ENCODE peak calls at places on chromosomes 6 and 20, in eight cellular contexts. One of them, this sample, is unnamed.

GRCh38 chr6:84249724-84250123 is 22.3 kb upstream of the CEP162 start:
- DNase-seq in A172: no peak
- DNase-seq in neural crest cell: no peak
- DNase-seq in T-cell: no peak
- DNase-seq in NCI-H2081: peak
- DNase-seq in naive thymus-derived CD8-positive, alpha-beta T cell: no peak
- DNase-seq in stimulated activated naive CD8-positive, alpha-beta T cell treated with anti-CD3 and anti-CD28 coated beads, Interleukin-15, amount 100 ng/mL, for 72 hours: no peak
- DNase-seq in HuH-7.5: no peak
- DNase-seq in this sample: no peak

GRCh38 chr6:61809004-61809595 is 476.9 kb downstream of the KHDRBS2 start:
- DNase-seq in A172: peak
- DNase-seq in neural crest cell: no peak
- DNase-seq in T-cell: no peak
- DNase-seq in NCI-H2081: peak
- DNase-seq in naive thymus-derived CD8-positive, alpha-beta T cell: no peak
- DNase-seq in stimulated activated naive CD8-positive, alpha-beta T cell treated with anti-CD3 and anti-CD28 coated beads, Interleukin-15, amount 100 ng/mL, for 72 hours: no peak
- DNase-seq in HuH-7.5: peak
- DNase-seq in this sample: no peak

GRCh38 chr6:20746805-20747204 is 212.5 kb downstream of the CDKAL1 start:
- DNase-seq in A172: no peak
- DNase-seq in neural crest cell: no peak
- DNase-seq in T-cell: no peak
- DNase-seq in NCI-H2081: no peak
- DNase-seq in naive thymus-derived CD8-positive, alpha-beta T cell: no peak
- DNase-seq in stimulated activated naive CD8-positive, alpha-beta T cell treated with anti-CD3 and anti-CD28 coated beads, Interleukin-15, amount 100 ng/mL, for 72 hours: no peak
- DNase-seq in HuH-7.5: no peak
- DNase-seq in this sample: no peak

GRCh38 chr6:106098383-106099234 is 12.5 kb downstream of the PRDM1 start:
- DNase-seq in A172: no peak
- DNase-seq in neural crest cell: no peak
- DNase-seq in T-cell: peak
- DNase-seq in NCI-H2081: no peak
- DNase-seq in naive thymus-derived CD8-positive, alpha-beta T cell: peak
- DNase-seq in stimulated activated naive CD8-positive, alpha-beta T cell treated with anti-CD3 and anti-CD28 coated beads, Interleukin-15, amount 100 ng/mL, for 72 hours: peak
- DNase-seq in HuH-7.5: no peak
- DNase-seq in this sample: peak

GRCh38 chr20:37053230-37053950 is 42.4 kb downstream of the RBL1 start:
- DNase-seq in A172: no peak
- DNase-seq in neural crest cell: no peak
- DNase-seq in T-cell: no peak
- DNase-seq in NCI-H2081: no peak
- DNase-seq in naive thymus-derived CD8-positive, alpha-beta T cell: no peak
- DNase-seq in stimulated activated naive CD8-positive, alpha-beta T cell treated with anti-CD3 and anti-CD28 coated beads, Interleukin-15, amount 100 ng/mL, for 72 hours: no peak
- DNase-seq in HuH-7.5: no peak
- DNase-seq in this sample: no peak

GRCh38 chr6:31053873-31054272 is 43.6 kb downstream of the MUC22 start:
- DNase-seq in A172: no peak
- DNase-seq in neural crest cell: no peak
- DNase-seq in T-cell: no peak
- DNase-seq in NCI-H2081: no peak
- DNase-seq in naive thymus-derived CD8-positive, alpha-beta T cell: no peak
- DNase-seq in stimulated activated naive CD8-positive, alpha-beta T cell treated with anti-CD3 and anti-CD28 coated beads, Interleukin-15, amount 100 ng/mL, for 72 hours: no peak
- DNase-seq in HuH-7.5: no peak
- DNase-seq in this sample: no peak

GRCh38 chr20:51570755-51571469 is 28.4 kb upstream of the NFATC2 start:
- DNase-seq in A172: no peak
- DNase-seq in neural crest cell: no peak
- DNase-seq in T-cell: no peak
- DNase-seq in NCI-H2081: no peak
- DNase-seq in naive thymus-derived CD8-positive, alpha-beta T cell: no peak
- DNase-seq in stimulated activated naive CD8-positive, alpha-beta T cell treated with anti-CD3 and anti-CD28 coated beads, Interleukin-15, amount 100 ng/mL, for 72 hours: no peak
- DNase-seq in HuH-7.5: no peak
- DNase-seq in this sample: peak

GRCh38 chr6:89432875-89433636 is at the start of gene ANKRD6:
- DNase-seq in A172: peak
- DNase-seq in neural crest cell: peak
- DNase-seq in T-cell: peak
- DNase-seq in NCI-H2081: peak
- DNase-seq in naive thymus-derived CD8-positive, alpha-beta T cell: peak
- DNase-seq in stimulated activated naive CD8-positive, alpha-beta T cell treated with anti-CD3 and anti-CD28 coated beads, Interleukin-15, amount 100 ng/mL, for 72 hours: peak
- DNase-seq in HuH-7.5: peak
- DNase-seq in this sample: peak

GRCh38 chr20:10682939-10683338 is 9.1 kb upstream of the JAG1 start:
- DNase-seq in A172: no peak
- DNase-seq in neural crest cell: no peak
- DNase-seq in T-cell: no peak
- DNase-seq in NCI-H2081: no peak
- DNase-seq in naive thymus-derived CD8-positive, alpha-beta T cell: no peak
- DNase-seq in stimulated activated naive CD8-positive, alpha-beta T cell treated with anti-CD3 and anti-CD28 coated beads, Interleukin-15, amount 100 ng/mL, for 72 hours: no peak
- DNase-seq in HuH-7.5: no peak
- DNase-seq in this sample: no peak

GRCh38 chr6:34359438-34360158 is 32.9 kb downstream of the NUDT3 start:
- DNase-seq in A172: no peak
- DNase-seq in neural crest cell: no peak
- DNase-seq in T-cell: no peak
- DNase-seq in NCI-H2081: no peak
- DNase-seq in naive thymus-derived CD8-positive, alpha-beta T cell: no peak
- DNase-seq in stimulated activated naive CD8-positive, alpha-beta T cell treated with anti-CD3 and anti-CD28 coated beads, Interleukin-15, amount 100 ng/mL, for 72 hours: no peak
- DNase-seq in HuH-7.5: no peak
- DNase-seq in this sample: no peak

GRCh38 chr6:134551245-134551960 is 233.5 kb upstream of the SGK1 start:
- DNase-seq in A172: peak
- DNase-seq in neural crest cell: no peak
- DNase-seq in T-cell: no peak
- DNase-seq in NCI-H2081: no peak
- DNase-seq in naive thymus-derived CD8-positive, alpha-beta T cell: no peak
- DNase-seq in stimulated activated naive CD8-positive, alpha-beta T cell treated with anti-CD3 and anti-CD28 coated beads, Interleukin-15, amount 100 ng/mL, for 72 hours: no peak
- DNase-seq in HuH-7.5: no peak
- DNase-seq in this sample: peak

GRCh38 chr6:113595921-113596376 is 261.2 kb upstream of the MARCKS start:
- DNase-seq in A172: no peak
- DNase-seq in neural crest cell: no peak
- DNase-seq in T-cell: no peak
- DNase-seq in NCI-H2081: peak
- DNase-seq in naive thymus-derived CD8-positive, alpha-beta T cell: no peak
- DNase-seq in stimulated activated naive CD8-positive, alpha-beta T cell treated with anti-CD3 and anti-CD28 coated beads, Interleukin-15, amount 100 ng/mL, for 72 hours: no peak
- DNase-seq in HuH-7.5: no peak
- DNase-seq in this sample: no peak

GRCh38 chr6:45548657-45549515 is 171.2 kb upstream of the SUPT3H start:
- DNase-seq in A172: no peak
- DNase-seq in neural crest cell: no peak
- DNase-seq in T-cell: no peak
- DNase-seq in NCI-H2081: no peak
- DNase-seq in naive thymus-derived CD8-positive, alpha-beta T cell: no peak
- DNase-seq in stimulated activated naive CD8-positive, alpha-beta T cell treated with anti-CD3 and anti-CD28 coated beads, Interleukin-15, amount 100 ng/mL, for 72 hours: no peak
- DNase-seq in HuH-7.5: no peak
- DNase-seq in this sample: no peak

GRCh38 chr6:118895241-118895561 is 1.2 kb downstream of the ASF1A start:
- DNase-seq in A172: no peak
- DNase-seq in neural crest cell: no peak
- DNase-seq in T-cell: no peak
- DNase-seq in NCI-H2081: no peak
- DNase-seq in naive thymus-derived CD8-positive, alpha-beta T cell: no peak
- DNase-seq in stimulated activated naive CD8-positive, alpha-beta T cell treated with anti-CD3 and anti-CD28 coated beads, Interleukin-15, amount 100 ng/mL, for 72 hours: no peak
- DNase-seq in HuH-7.5: no peak
- DNase-seq in this sample: no peak

GRCh38 chr6:140957334-140957733 is 1175.4 kb upstream of the GJE1 start:
- DNase-seq in A172: no peak
- DNase-seq in neural crest cell: no peak
- DNase-seq in T-cell: no peak
- DNase-seq in NCI-H2081: peak
- DNase-seq in naive thymus-derived CD8-positive, alpha-beta T cell: no peak
- DNase-seq in stimulated activated naive CD8-positive, alpha-beta T cell treated with anti-CD3 and anti-CD28 coated beads, Interleukin-15, amount 100 ng/mL, for 72 hours: no peak
- DNase-seq in HuH-7.5: no peak
- DNase-seq in this sample: no peak

GRCh38 chr6:28802417-28803336 is 121.1 kb downstream of the TRIM27 start:
- DNase-seq in A172: peak
- DNase-seq in neural crest cell: no peak
- DNase-seq in T-cell: no peak
- DNase-seq in NCI-H2081: no peak
- DNase-seq in naive thymus-derived CD8-positive, alpha-beta T cell: no peak
- DNase-seq in stimulated activated naive CD8-positive, alpha-beta T cell treated with anti-CD3 and anti-CD28 coated beads, Interleukin-15, amount 100 ng/mL, for 72 hours: no peak
- DNase-seq in HuH-7.5: no peak
- DNase-seq in this sample: peak

GRCh38 chr20:61120595-61121515 is 131.2 kb upstream of the CDH4 start:
- DNase-seq in A172: peak
- DNase-seq in neural crest cell: peak
- DNase-seq in T-cell: no peak
- DNase-seq in NCI-H2081: peak
- DNase-seq in naive thymus-derived CD8-positive, alpha-beta T cell: peak
- DNase-seq in stimulated activated naive CD8-positive, alpha-beta T cell treated with anti-CD3 and anti-CD28 coated beads, Interleukin-15, amount 100 ng/mL, for 72 hours: peak
- DNase-seq in HuH-7.5: no peak
- DNase-seq in this sample: no peak

GRCh38 chr6:98678481-98678880 is 155.9 kb upstream of the POU3F2 start:
- DNase-seq in A172: no peak
- DNase-seq in neural crest cell: no peak
- DNase-seq in T-cell: no peak
- DNase-seq in NCI-H2081: no peak
- DNase-seq in naive thymus-derived CD8-positive, alpha-beta T cell: no peak
- DNase-seq in stimulated activated naive CD8-positive, alpha-beta T cell treated with anti-CD3 and anti-CD28 coated beads, Interleukin-15, amount 100 ng/mL, for 72 hours: no peak
- DNase-seq in HuH-7.5: no peak
- DNase-seq in this sample: no peak

This sample was measured in endothelial cell of umbilical vein.